ENCODE peak calls at places on chromosomes 2 and 18, in seven cellular contexts. K is CD8-positive, alpha-beta T cell; F is brain microvascular endothelial cell; V is AG09309; T is coronary artery; J is transverse colon; P is fibroblast of pulmonary artery. N is an unnamed sample.

GRCh38 chr18:45684341-45685115 is 39.5 kb upstream of the SLC14A1 start:
- DNase-seq in K (no peak), F (no peak), V (peak; percentile 46), T (peak; percentile 8), J (no peak), P (no peak), N (no peak)

GRCh38 chr2:240865391-240865790 is 3.2 kb upstream of the AGXT start:
- DNase-seq in K (no peak), F (no peak), V (no peak), T (no peak), J (no peak), P (no peak), N (no peak)

GRCh38 chr2:26623541-26624497 is 17.3 kb downstream of the CIB4 start:
- DNase-seq in K (no peak), F (peak; percentile 45), V (no peak), T (no peak), J (no peak), P (peak; percentile 31), N (no peak)

GRCh38 chr2:236618370-236618769 is 48.7 kb downstream of the ACKR3 start:
- DNase-seq in K (no peak), F (no peak), V (no peak), T (no peak), J (no peak), P (no peak), N (no peak)

GRCh38 chr2:7022956-7023467 is 105.8 kb downstream of the RNF144A start:
- DNase-seq in K (no peak), F (no peak), V (no peak), T (no peak), J (no peak), P (peak; percentile 14), N (no peak)

GRCh38 chr2:226001716-226002115 is 602.2 kb downstream of the NYAP2 start:
- DNase-seq in K (no peak), F (no peak), V (no peak), T (no peak), J (no peak), P (no peak), N (no peak)

GRCh38 chr2:219207884-219208740 is 1.5 kb downstream of the ZFAND2B start:
- DNase-seq in K (no peak), F (peak; percentile 8), V (no peak), T (no peak), J (no peak), P (peak; percentile 60), N (no peak)

GRCh38 chr2:20884829-20885228 is 61.9 kb upstream of the LDAH start:
- DNase-seq in K (no peak), F (no peak), V (no peak), T (no peak), J (no peak), P (no peak), N (no peak)

GRCh38 chr2:194602750-194603149 is 1054.3 kb upstream of the SLC39A10 start:
- DNase-seq in K (no peak), F (no peak), V (no peak), T (no peak), J (no peak), P (no peak), N (no peak)

GRCh38 chr18:70359071-70359470 is 70.2 kb downstream of the SOCS6 start:
- DNase-seq in K (no peak), F (no peak), V (no peak), T (no peak), J (no peak), P (no peak), N (no peak)

GRCh38 chr18:77344777-77345507 is 95.3 kb downstream of the GALR1 start:
- DNase-seq in K (no peak), F (no peak), V (no peak), T (no peak), J (no peak), P (no peak), N (no peak)

GRCh38 chr2:98583866-98584618 is 24.3 kb downstream of the COA5 start:
- DNase-seq in K (no peak), F (no peak), V (no peak), T (peak; percentile 69), J (peak; percentile 27), P (no peak), N (no peak)

GRCh38 chr2:119158563-119159347 is at the start of gene C1QL2:
- DNase-seq in K (no peak), F (no peak), V (no peak), T (no peak), J (no peak), P (no peak), N (no peak)

GRCh38 chr2:107036293-107036692 is 150.3 kb upstream of the ST6GAL2 start:
- DNase-seq in K (no peak), F (no peak), V (no peak), T (no peak), J (no peak), P (no peak), N (no peak)

GRCh38 chr18:45416168-45416567 is 199.1 kb upstream of the SLC14A2 start:
- DNase-seq in K (no peak), F (no peak), V (no peak), T (no peak), J (peak; percentile 12), P (no peak), N (no peak)

GRCh38 chr2:144372484-144373195 is 147.3 kb downstream of the ZEB2 start:
- DNase-seq in K (no peak), F (no peak), V (no peak), T (no peak), J (peak; percentile 14), P (peak; percentile 44), N (no peak)
- H3K4me3 ChIP-seq in K (no peak overlapping the region), F (no peak overlapping the region), V (no peak overlapping the region), T (peak overlapping the region; percentile 43), J (no peak overlapping the region), P (no peak overlapping the region), N (no peak overlapping the region)

DNA sequence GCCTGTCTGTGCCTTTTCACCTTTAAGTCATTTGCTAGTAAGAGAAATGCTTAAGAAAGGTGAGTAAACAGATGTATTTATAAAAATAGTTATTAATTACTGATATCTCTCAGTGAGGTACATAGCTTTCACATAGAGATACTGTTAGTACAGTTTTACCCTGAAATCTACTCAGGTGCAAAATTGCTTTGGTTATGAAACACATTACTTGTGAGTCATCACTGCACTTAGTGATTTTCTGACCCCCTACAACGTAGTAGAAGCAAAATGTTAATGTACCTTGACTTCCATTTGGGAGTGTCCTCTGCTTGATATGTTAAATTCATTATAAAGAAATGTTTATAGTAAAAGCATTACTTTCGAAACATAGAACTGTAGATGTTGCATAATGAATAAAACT is 6.5 kb downstream of the GLS start:
- DNase-seq in K (no peak), F (no peak), V (no peak), T (no peak), J (no peak), P (no peak), N (no peak)
- H3K4me3 ChIP-seq in K (no peak overlapping the region), F (no peak overlapping the region), V (no peak overlapping the region), T (peak overlapping the region; percentile 50), J (no peak overlapping the region), P (no peak overlapping the region), N (no peak overlapping the region)

GRCh38 chr2:176173679-176174381 is 14.6 kb upstream of the HOXD1 start:
- DNase-seq in K (no peak), F (no peak), V (no peak), T (no peak), J (no peak), P (no peak), N (no peak)

GRCh38 chr2:176172748-176173586 is 15.5 kb upstream of the HOXD1 start:
- DNase-seq in K (no peak), F (no peak), V (no peak), T (no peak), J (no peak), P (no peak), N (no peak)

GRCh38 chr2:176171331-176172006 is 14.4 kb downstream of the HOXD3 start:
- DNase-seq in K (no peak), F (no peak), V (no peak), T (no peak), J (no peak), P (no peak), N (no peak)

GRCh38 chr2:176170606-176171005 is 13.5 kb downstream of the HOXD3 start:
- DNase-seq in K (no peak), F (no peak), V (no peak), T (no peak), J (no peak), P (no peak), N (no peak)

GRCh38 chr2:176172007-176172747 is 15.1 kb downstream of the HOXD3 start:
- DNase-seq in K (no peak), F (no peak), V (no peak), T (no peak), J (no peak), P (no peak), N (no peak)
- H3K4me3 ChIP-seq in K (no peak overlapping the region), F (no peak overlapping the region), V (no peak overlapping the region), T (peak overlapping the region; percentile 47), J (no peak overlapping the region), P (no peak overlapping the region), N (no peak overlapping the region)

DNA sequence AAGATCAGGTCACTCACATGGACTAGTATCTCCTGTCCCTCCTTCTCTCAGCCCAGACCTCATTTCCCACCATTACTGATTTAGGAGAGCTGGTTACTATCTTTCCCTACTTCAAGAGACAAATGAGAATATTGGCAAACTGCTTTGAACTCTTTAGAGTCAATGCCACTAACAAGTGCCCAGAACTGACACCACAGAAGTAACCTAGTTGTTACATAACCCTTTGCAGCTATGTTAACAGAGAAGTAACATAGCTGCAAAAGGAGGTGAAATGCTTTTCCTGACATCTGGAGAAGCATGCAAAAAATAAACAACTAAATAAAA is 30.0 kb downstream of the TGFA start:
- DNase-seq in K (no peak), F (no peak), V (no peak), T (no peak), J (no peak), P (no peak), N (no peak)
- H3K4me3 ChIP-seq in K (no peak overlapping the region), F (no peak overlapping the region), V (no peak overlapping the region), T (no peak overlapping the region), J (no peak overlapping the region), P (no peak overlapping the region), N (no peak overlapping the region)

GRCh38 chr2:132038179-132038882 is 123.4 kb downstream of the ANKRD30BL start:
- DNase-seq in K (no peak), F (no peak), V (no peak), T (no peak), J (no peak), P (no peak), N (no peak)
- H3K4me3 ChIP-seq in K (peak overlapping the region; percentile 23), F (peak overlapping the region; percentile 45), V (peak overlapping the region; percentile 53), T (peak overlapping the region; percentile 62), J (peak overlapping the region; percentile 23), P (peak overlapping the region; percentile 50), N (peak overlapping the region; percentile 54)

DNA sequence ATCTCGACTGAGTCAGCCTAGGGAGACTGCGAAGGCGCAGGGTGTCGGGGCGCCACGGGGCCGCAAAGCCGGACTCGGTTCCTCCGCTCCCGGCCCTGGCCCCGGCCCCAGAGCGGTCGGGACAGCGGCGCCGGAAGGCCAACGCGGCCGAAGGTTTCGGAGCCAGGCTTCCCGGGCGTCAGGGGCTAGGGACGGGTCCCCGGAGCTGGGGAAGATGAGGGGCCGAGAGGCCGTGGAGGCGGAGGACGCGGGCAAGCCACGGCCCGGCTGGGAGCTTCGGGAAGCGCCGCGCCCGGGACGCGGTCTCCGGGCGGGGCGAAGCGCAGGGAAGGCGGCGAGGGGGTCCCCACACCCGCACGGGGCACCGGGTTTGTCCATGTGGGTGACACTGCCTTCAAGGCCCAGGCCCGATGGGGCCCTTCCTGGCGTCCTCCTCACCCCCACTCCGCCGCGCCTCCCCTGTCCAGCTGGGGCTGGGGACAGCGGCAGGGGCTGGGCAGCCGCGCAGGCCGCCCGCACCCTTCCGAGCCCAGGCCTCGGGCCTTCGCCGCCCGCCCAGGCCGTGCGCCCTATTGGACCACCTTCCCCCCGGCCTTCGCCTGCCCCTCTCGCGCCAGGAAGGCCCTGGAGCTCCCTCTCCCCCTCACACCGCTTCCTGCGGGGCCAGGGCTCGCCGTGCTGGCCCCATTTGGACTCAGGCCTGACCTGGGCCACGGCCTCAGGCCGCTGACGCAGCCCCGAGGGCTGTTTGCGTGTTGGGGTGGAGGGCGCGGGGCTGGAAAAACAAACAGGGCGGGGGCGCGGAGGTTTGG is 12.6 kb upstream of the SIX3 start:
- DNase-seq in K (no peak), F (no peak), V (no peak), T (no peak), J (no peak), P (no peak), N (no peak)
- H3K4me3 ChIP-seq in K (no peak overlapping the region), F (no peak overlapping the region), V (no peak overlapping the region), T (peak overlapping the region; percentile 48), J (no peak overlapping the region), P (no peak overlapping the region), N (peak overlapping the region; percentile 5)

N was measured in skeletal muscle cell.